ENCODE peak calls at places on chromosome X, in ten cellular contexts. P is activated naive CD8-positive, alpha-beta T cell treated with anti-CD3 and anti-CD28 coated beads for 36 hours; F is A549; S is Peyer's patch; Y is transverse colon; C is GM04504; B is AG04450; N is smooth muscle cell of the brain vasculature; X is hypothalamus; E is fibroblast of pulmonary artery. V is an unnamed sample.

GRCh38 chrX:38798956-38799355 is 2.3 kb upstream of the MID1IP1 start:
- DNase-seq in N (no peak), Y (no peak), B (no peak), E (peak; percentile 37), X (no peak), C (no peak), P (no peak), S (no peak), F (no peak), V (no peak)

GRCh38 chrX:41512394-41512793 is 65.3 kb downstream of the NYX start:
- DNase-seq in B (no peak), Y (no peak), N (no peak), P (no peak), X (no peak), F (no peak), E (no peak), C (no peak), S (no peak), V (no peak)

GRCh38 chrX:1601051-1601767 is 9.8 kb downstream of the AKAP17A start:
- DNase-seq in N (no peak), Y (no peak), P (no peak), S (no peak), B (no peak), E (no peak), X (no peak), F (no peak), C (no peak), V (no peak)

GRCh38 chrX:41332408-41332987 is 1.5 kb upstream of the DDX3X start:
- DNase-seq in N (no peak), X (peak; percentile 9), P (no peak), E (peak; percentile 33), C (no peak), Y (peak; percentile 55), F (no peak), B (no peak), S (no peak), V (peak; percentile 48)

GRCh38 chrX:32483534-32484136 is 727.7 kb downstream of the DMD start:
- DNase-seq in Y (no peak), N (no peak), S (no peak), E (peak; percentile 1), P (no peak), F (no peak), B (no peak), X (no peak), C (no peak), V (no peak)

GRCh38 chrX:5051831-5052491 is 1176.7 kb downstream of the NLGN4X start:
- DNase-seq in X (no peak), B (no peak), N (no peak), P (no peak), E (peak; percentile 61), F (peak; percentile 26), S (no peak), C (no peak), Y (peak; percentile 13), V (peak; percentile 34)

GRCh38 chrX:134600714-134601113 is 57.6 kb downstream of the PLAC1 start:
- DNase-seq in S (no peak), X (no peak), E (peak; percentile 41), B (no peak), N (no peak), F (no peak), Y (no peak), P (no peak), C (no peak), V (no peak)

GRCh38 chrX:115892056-115892708 is 278.4 kb upstream of the AGTR2 start:
- DNase-seq in S (peak; percentile 63), E (no peak), X (no peak), F (no peak), C (no peak), Y (peak; percentile 55), B (no peak), P (no peak), N (no peak), V (peak; percentile 49)

GRCh38 chrX:147646949-147647717 is 264.6 kb upstream of the FMR1 start:
- DNase-seq in E (no peak), C (no peak), Y (no peak), N (no peak), F (no peak), B (no peak), P (no peak), X (no peak), S (no peak), V (no peak)

GRCh38 chrX:101799387-101799786 is 132.4 kb downstream of the ZMAT1 start:
- DNase-seq in Y (peak; percentile 83), P (peak; percentile 75), X (peak; percentile 62), S (no peak), E (peak; percentile 88), F (peak; percentile 51), B (peak; percentile 47), N (peak; percentile 76), C (peak; percentile 69), V (peak; percentile 92)

GRCh38 chrX:129759576-129760061 is 20.1 kb upstream of the SASH3 start:
- DNase-seq in Y (peak; percentile 40), B (peak; percentile 51), N (no peak), C (peak; percentile 55), X (peak; percentile 1), P (peak; percentile 42), E (peak; percentile 81), S (no peak), F (no peak), V (no peak)

GRCh38 chrX:85089321-85089840 is 85.7 kb downstream of the APOOL start:
- DNase-seq in N (no peak), F (no peak), P (no peak), B (no peak), X (no peak), Y (no peak), E (no peak), C (no peak), S (no peak), V (no peak)

GRCh38 chrX:112704226-112704625 is 24.5 kb upstream of the LHFPL1 start:
- DNase-seq in N (no peak), E (no peak), Y (no peak), X (no peak), C (no peak), P (no peak), S (no peak), B (no peak), F (no peak), V (no peak)

GRCh38 chrX:87583679-87584078 is 66.1 kb downstream of the KLHL4 start:
- DNase-seq in F (no peak), B (no peak), X (no peak), C (no peak), E (peak; percentile 40), Y (no peak), P (no peak), S (no peak), N (no peak), V (peak; percentile 18)

GRCh38 chrX:34654939-34655338 is 2.1 kb downstream of the TMEM47 start:
- DNase-seq in S (no peak), C (no peak), P (no peak), F (no peak), Y (no peak), E (peak; percentile 4), N (no peak), X (no peak), B (no peak), V (no peak)

GRCh38 chrX:122625821-122626220 is 558.3 kb upstream of the GRIA3 start:
- DNase-seq in E (peak; percentile 2), Y (no peak), B (no peak), P (no peak), C (peak; percentile 13), S (no peak), F (no peak), N (no peak), X (no peak), V (no peak)

GRCh38 chrX:8845060-8845459 is 43.9 kb upstream of the FAM9A start:
- DNase-seq in X (no peak), B (peak; percentile 24), C (no peak), E (peak; percentile 53), Y (no peak), N (no peak), F (peak; percentile 62), P (no peak), S (no peak), V (no peak)

GRCh38 chrX:74346124-74346523 is 42.1 kb downstream of the ZCCHC13 start:
- DNase-seq in P (no peak), B (no peak), Y (no peak), N (no peak), C (no peak), S (no peak), X (no peak), F (no peak), E (no peak), V (no peak)

GRCh38 chrX:111719426-111720210 is 38.6 kb downstream of the ALG13 start:
- DNase-seq in S (no peak), F (no peak), C (no peak), E (peak; percentile 14), B (no peak), Y (no peak), N (no peak), X (no peak), P (no peak), V (no peak)

GRCh38 chrX:149267878-149268813 is 237.0 kb downstream of the IDS start:
- DNase-seq in Y (no peak), X (no peak), C (no peak), B (no peak), N (no peak), S (no peak), F (no peak), P (no peak), E (no peak), V (no peak)

V was measured in colonic mucosa.